ENCODE peak calls at places on chromosomes 3 and 15, in nine cellular contexts. W is transverse colon; L is effector memory CD4-positive, alpha-beta T cell; A is left ventricle myocardium inferior; P is SJSA1; G is tibial nerve; Y is adrenal gland; S is uterus; Z is Peyer's patch. B is an unnamed sample.

GRCh38 chr15:67521770-67522568 is 1.0 kb downstream of the C15orf61 start:
- DNase-seq in W (no peak), L (no peak), A (no peak), P (no peak), G (no peak), Y (peak; percentile 20), S (no peak), Z (no peak), B (no peak)

GRCh38 chr3:99175276-99175801 is 273.8 kb upstream of the DCBLD2 start:
- DNase-seq in W (no peak), L (no peak), A (no peak), P (no peak), G (no peak), Y (no peak), S (no peak), Z (no peak), B (no peak)

GRCh38 chr3:56025316-56025715 is 443.0 kb downstream of the ERC2 start:
- DNase-seq in W (no peak), L (no peak), A (no peak), P (no peak), G (no peak), Y (no peak), S (no peak), Z (no peak), B (no peak)

GRCh38 chr3:195271116-195271858 is at the start of gene XXYLT1:
- DNase-seq in W (peak; percentile 92), L (peak; percentile 78), A (peak; percentile 94), P (peak; percentile 89), G (peak; percentile 75), Y (peak; percentile 89), S (peak; percentile 83), Z (peak; percentile 82), B (peak; percentile 91)

GRCh38 chr3:13902648-13903238 is 22.9 kb upstream of the WNT7A start:
- DNase-seq in W (no peak), L (no peak), A (no peak), P (no peak), G (no peak), Y (no peak), S (no peak), Z (no peak), B (no peak)

GRCh38 chr3:32493437-32494414 is 8.9 kb downstream of the CMTM6 start:
- DNase-seq in W (no peak), L (no peak), A (no peak), P (no peak), G (no peak), Y (no peak), S (no peak), Z (no peak), B (no peak)

GRCh38 chr15:92922405-92923002 is 22.4 kb downstream of the CHD2 start:
- DNase-seq in W (no peak), L (no peak), A (no peak), P (no peak), G (no peak), Y (no peak), S (no peak), Z (no peak), B (no peak)

GRCh38 chr3:184568918-184569829 is 7.6 kb downstream of the EPHB3 start:
- DNase-seq in W (peak; percentile 72), L (no peak), A (peak; percentile 81), P (peak; percentile 94), G (peak; percentile 87), Y (peak; percentile 72), S (peak; percentile 97), Z (peak; percentile 26), B (peak; percentile 82)

GRCh38 chr15:101578443-101578894 is 73.7 kb downstream of the TM2D3 start:
- DNase-seq in W (peak; percentile 70), L (no peak), A (peak; percentile 44), P (peak; percentile 51), G (no peak), Y (peak; percentile 55), S (no peak), Z (no peak), B (peak; percentile 45)

GRCh38 chr3:183114779-183115178 is 15.5 kb upstream of the MCCC1 start:
- DNase-seq in W (no peak), L (no peak), A (no peak), P (no peak), G (no peak), Y (no peak), S (no peak), Z (no peak), B (no peak)

GRCh38 chr15:47485419-47485818 is 231.9 kb upstream of the SEMA6D start:
- DNase-seq in W (no peak), L (no peak), A (no peak), P (no peak), G (no peak), Y (no peak), S (no peak), Z (no peak), B (no peak)

DNA sequence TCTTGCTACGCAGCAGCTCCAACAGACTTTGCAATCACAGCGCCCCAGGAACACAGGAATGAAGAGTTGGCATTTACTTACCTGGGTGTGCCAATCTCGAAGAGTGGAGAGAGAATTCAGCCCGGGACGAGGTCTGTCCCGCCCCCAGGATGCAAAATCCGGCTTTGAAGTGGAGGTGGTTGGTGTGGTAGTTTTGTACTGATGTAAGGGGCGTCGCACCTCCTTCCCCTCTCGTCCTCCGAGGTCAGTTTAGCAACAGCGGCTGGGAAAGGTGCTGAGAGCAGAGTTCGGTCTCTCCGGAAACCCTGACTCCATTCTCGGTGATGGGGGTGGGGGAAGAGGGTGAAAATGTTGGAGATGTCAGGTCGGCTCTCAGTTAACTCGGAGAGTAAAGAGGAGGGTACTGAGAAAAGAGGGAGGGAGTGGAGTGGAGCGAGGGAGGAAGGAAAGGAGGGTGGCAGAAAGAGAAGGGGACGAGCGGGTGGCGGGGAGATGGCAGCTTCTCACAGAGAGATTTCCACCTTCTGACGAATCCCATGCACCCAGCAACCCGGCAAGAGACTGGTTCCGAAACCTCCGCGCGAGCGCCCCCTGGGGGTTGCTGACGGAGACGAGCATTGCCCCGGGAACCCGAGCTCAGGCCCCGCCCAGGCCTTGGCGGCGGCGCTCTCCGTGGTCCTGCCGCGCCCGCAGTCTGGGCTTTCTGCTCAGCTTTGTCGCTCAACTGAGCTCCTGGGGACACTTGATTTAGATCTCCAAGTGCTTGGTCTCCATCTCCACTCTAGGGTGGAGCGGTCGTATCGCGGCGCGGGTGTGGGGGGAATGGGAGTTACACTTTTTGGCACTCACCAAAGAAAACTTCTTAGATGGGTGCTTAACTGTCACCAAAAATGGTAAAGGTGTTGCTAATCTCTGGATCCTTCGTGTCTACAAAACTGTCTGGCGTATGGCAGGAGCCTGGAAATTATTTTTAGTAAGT is at the start of gene CPNE4:
- DNase-seq in W (peak; percentile 54), L (peak; percentile 2), A (peak; percentile 69), P (peak; percentile 76), G (peak; percentile 58), Y (peak; percentile 87), S (peak; percentile 14), Z (no peak), B (peak; percentile 75)
- H3K27me3 ChIP-seq in W (peaks cover 86% of the 10 kb centered on the region), L (peaks cover 24% of the 10 kb centered on the region), A (peaks cover 99% of the 10 kb centered on the region), P (peaks cover 15% of the 10 kb centered on the region), G (no peaks in the 10 kb centered on the region), Y (peaks cover 25% of the 10 kb centered on the region), S (peaks cover 24% of the 10 kb centered on the region), Z (no peaks in the 10 kb centered on the region), B (peaks cover 74% of the 10 kb centered on the region)

GRCh38 chr15:81310480-81310879 is 13.5 kb downstream of the STARD5 start:
- DNase-seq in W (no peak), L (no peak), A (no peak), P (no peak), G (no peak), Y (no peak), S (no peak), Z (peak; percentile 15), B (no peak)

GRCh38 chr15:81308260-81308659 is 15.7 kb downstream of the STARD5 start:
- DNase-seq in W (no peak), L (no peak), A (no peak), P (no peak), G (no peak), Y (no peak), S (no peak), Z (no peak), B (no peak)

GRCh38 chr15:81311834-81312459 is 12.0 kb downstream of the STARD5 start:
- DNase-seq in W (no peak), L (no peak), A (no peak), P (no peak), G (no peak), Y (peak; percentile 7), S (no peak), Z (peak; percentile 81), B (no peak)

GRCh38 chr15:81312790-81313543 is 11.0 kb downstream of the STARD5 start:
- DNase-seq in W (peak; percentile 57), L (no peak), A (peak; percentile 67), P (peak; percentile 95), G (peak; percentile 85), Y (peak; percentile 94), S (peak; percentile 95), Z (peak; percentile 29), B (peak; percentile 66)

DNA sequence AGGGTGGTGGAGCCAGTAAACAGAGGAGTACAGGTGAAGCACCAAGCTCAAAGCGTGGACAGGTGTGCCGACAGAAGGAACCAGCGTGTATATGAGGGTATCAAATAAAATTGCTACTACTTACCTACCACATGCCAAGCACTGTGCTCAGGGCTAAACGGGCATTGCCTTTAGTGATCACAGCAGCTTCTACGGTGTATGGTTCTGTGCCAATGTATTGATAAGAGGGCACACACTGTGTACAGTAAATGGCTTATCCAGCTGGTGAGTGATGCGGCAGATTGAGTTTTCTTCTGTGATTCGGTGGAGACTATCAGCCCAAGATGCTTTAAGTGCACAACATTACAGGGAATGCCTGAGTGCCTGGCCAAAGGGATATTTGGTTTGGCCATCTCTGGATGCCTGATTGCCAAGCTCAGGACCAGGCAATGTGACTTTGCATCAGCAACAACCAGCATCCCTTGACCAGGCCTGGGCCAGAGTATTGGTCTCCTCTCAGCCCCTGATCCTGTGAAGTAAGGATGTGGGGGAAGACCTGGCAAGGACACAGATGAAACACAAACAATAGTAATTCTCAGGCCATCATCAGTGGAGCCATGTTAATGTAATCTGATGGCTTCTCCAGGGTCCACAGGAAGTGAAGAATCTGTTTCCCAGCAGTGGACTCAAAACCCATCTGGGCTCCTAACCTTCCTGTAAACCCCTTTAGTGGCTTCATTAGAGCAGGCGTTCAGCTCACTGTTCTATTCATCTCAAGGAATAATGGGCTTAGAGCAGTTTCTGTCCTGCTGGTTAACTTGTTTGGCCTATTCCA is 14.1 kb downstream of the STARD5 start:
- DNase-seq in W (no peak), L (no peak), A (no peak), P (no peak), G (no peak), Y (peak; percentile 2), S (no peak), Z (peak; percentile 13), B (no peak)
- H3K4me1 ChIP-seq in W (peaks cover 15% of the 10 kb centered on the region), L (peaks cover 28% of the 10 kb centered on the region), A (peaks cover 30% of the 10 kb centered on the region), P (peaks cover 12% of the 10 kb centered on the region), G (peaks cover 12% of the 10 kb centered on the region), Y (peaks cover 14% of the 10 kb centered on the region), S (peaks cover 7% of the 10 kb centered on the region), Z (no peaks in the 10 kb centered on the region), B (peaks cover 7% of the 10 kb centered on the region)

GRCh38 chr15:72231847-72232461 is 964 bp upstream of the PKM start:
- DNase-seq in W (peak; percentile 59), L (peak; percentile 45), A (no peak), P (peak; percentile 62), G (peak; percentile 20), Y (peak; percentile 83), S (peak; percentile 43), Z (no peak), B (peak; percentile 39)
- H3K27me3 ChIP-seq in W (no peaks in the 10 kb centered on the region), L (no peaks in the 10 kb centered on the region), A (no peaks in the 10 kb centered on the region), P (no peaks in the 10 kb centered on the region), G (no peaks in the 10 kb centered on the region), Y (no peaks in the 10 kb centered on the region), S (no peaks in the 10 kb centered on the region), Z (no peaks in the 10 kb centered on the region), B (no peaks in the 10 kb centered on the region)

DNA sequence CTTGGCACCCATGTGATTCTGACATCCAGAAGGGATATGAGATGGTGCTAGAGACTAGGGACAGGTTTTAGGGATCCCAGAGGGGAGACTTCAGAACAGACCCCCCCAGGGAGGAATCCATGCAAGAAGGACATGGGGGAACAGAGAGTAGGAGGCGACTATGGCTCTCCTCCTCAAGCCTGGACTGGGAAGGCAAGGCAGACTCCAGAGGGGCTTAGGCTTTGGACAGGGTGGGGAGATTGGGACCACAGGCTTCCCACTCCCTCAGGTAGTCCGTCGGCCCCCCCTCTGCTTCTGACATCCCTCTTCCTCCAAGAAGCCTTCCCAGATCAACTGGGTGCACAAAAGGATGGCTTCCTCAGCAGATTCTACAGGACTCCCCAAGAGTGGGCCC is 3.0 kb upstream of the VIPR1 start:
- DNase-seq in W (no peak), L (no peak), A (no peak), P (peak; percentile 8), G (no peak), Y (no peak), S (peak; percentile 3), Z (no peak), B (no peak)
- H3K4me1 ChIP-seq in W (peaks cover 46% of the 10 kb centered on the region), L (peaks cover 22% of the 10 kb centered on the region), A (peaks cover 22% of the 10 kb centered on the region), P (peaks cover 18% of the 10 kb centered on the region), G (peaks cover 12% of the 10 kb centered on the region), Y (peaks cover 20% of the 10 kb centered on the region), S (no peaks in the 10 kb centered on the region), Z (peaks cover 39% of the 10 kb centered on the region), B (peaks cover 11% of the 10 kb centered on the region)

B was measured in heart right ventricle.